ENCODE peak calls at places on chromosomes 7 and 10, in six cellular contexts. U is Panc1, B is breast epithelium, P is GM12878, C is GM23338, Q is HL-60. Y is an unnamed sample.
A peak's percentile ranks its signal among the peaks of the same experiment; 100 is the strongest.

GRCh38 chr7:12963435-12963834 is 276.0 kb downstream of the ARL4A start:
- DNase-seq in B (no peak), P (no peak), U (no peak), Q (no peak), C (no peak), Y (no peak)

GRCh38 chr7:155857141-155857540 is 44.9 kb upstream of the SHH start:
- DNase-seq in C (no peak), Q (no peak), P (no peak), B (peak; percentile 1), U (no peak), Y (peak; percentile 58)

GRCh38 chr7:112211348-112211907 is 4.9 kb downstream of the ZNF277 start:
- DNase-seq in B (no peak), C (no peak), U (no peak), Q (no peak), P (no peak), Y (no peak)

GRCh38 chr7:82562716-82563404 is 119.3 kb upstream of the CACNA2D1 start:
- DNase-seq in C (peak; percentile 14), B (no peak), U (peak; percentile 12), Q (no peak), P (no peak), Y (no peak)

GRCh38 chr10:35336921-35337741 is 822 bp downstream of the CCNY start:
- DNase-seq in P (no peak), U (no peak), C (peak; percentile 45), Q (peak; percentile 5), B (peak; percentile 31), Y (no peak)

GRCh38 chr7:39720586-39720985 is 97.2 kb downstream of the RALA start:
- DNase-seq in U (no peak), B (peak; percentile 88), C (peak; percentile 73), P (no peak), Q (no peak), Y (no peak)

GRCh38 chr10:128530301-128530700 is 404.1 kb upstream of the MKI67 start:
- DNase-seq in B (no peak), C (peak; percentile 46), U (peak; percentile 4), P (no peak), Q (no peak), Y (no peak)

GRCh38 chr7:11833431-11833830 is 1.4 kb upstream of the THSD7A start:
- DNase-seq in U (no peak), C (no peak), P (no peak), Q (peak; percentile 23), B (no peak), Y (no peak)

GRCh38 chr7:12630615-12630884 is 56.9 kb upstream of the ARL4A start:
- DNase-seq in B (no peak), Q (no peak), C (no peak), U (no peak), P (no peak), Y (no peak)

GRCh38 chr10:23461557-23461956 is 22.7 kb downstream of the OTUD1 start:
- DNase-seq in P (no peak), U (no peak), B (no peak), C (no peak), Q (no peak), Y (no peak)

GRCh38 chr10:23453465-23453864 is 14.6 kb downstream of the OTUD1 start:
- DNase-seq in P (no peak), Q (no peak), C (no peak), B (no peak), U (no peak), Y (no peak)

GRCh38 chr10:23457632-23458417 is 18.9 kb downstream of the OTUD1 start:
- DNase-seq in U (no peak), B (no peak), C (no peak), Q (no peak), P (no peak), Y (no peak)

DNA sequence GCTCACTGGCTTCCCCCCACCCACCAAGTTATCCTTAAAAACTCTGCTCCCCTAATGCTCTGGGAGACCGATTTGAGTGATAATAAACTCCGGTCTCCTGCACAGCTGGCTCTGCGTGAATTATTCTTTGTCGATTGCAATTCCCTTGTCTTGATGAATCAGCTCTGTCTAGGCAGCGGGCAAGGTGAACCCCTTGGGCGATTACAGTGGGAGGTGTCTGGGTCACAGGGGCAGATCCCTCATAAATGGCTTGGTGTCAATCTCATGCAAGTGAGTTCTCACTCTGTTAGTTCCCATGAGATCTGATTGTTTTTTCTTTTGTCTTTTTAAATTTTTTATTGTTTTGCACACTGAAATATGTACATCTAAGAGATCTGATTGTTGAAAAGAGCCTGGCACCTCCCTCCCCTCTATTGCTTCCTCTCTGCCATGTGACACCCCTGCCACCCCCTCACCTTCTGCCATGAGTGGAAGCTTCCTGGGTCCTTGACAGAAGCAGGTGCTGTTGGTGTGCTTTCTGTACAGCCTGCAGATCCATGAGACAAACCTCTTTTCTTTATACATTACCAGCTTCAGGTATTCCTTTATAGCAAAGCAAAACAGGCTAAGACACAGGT is 20.6 kb downstream of the OTUD1 start:
- DNase-seq in U (no peak), B (no peak), Q (no peak), P (no peak), C (no peak), Y (no peak)
- TF ChIP-seq POLR2AphosphoS5 in U (no peak), B (no peak), Q (no peak), P (no peak), C (no peak), Y (no peak)

DNA sequence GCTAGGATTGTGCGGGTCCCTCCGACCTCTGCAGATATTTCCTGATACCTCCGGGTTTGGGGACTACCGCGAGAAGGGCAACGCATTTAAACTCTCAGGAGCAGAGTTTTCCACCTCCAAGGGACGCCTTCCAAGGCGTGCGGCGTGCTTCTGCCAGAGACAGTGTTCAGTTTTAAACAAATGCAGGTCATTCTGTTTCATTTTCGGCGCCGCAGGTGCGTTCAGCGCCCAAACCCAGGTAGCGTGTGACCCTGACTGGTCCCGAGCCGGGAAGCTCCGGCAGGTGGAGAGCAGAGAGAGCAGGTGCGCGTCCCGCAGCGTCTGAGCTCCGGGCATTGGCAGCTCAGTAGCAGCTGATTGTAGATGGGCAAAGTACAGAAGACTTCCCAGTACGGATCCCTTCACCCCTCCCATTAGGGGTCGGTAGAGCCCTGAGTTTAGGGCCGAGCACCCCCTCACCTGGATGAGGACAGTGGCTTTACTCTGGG is 1.4 kb upstream of the CYP26A1 start:
- DNase-seq in Q (no peak), U (no peak), B (peak; percentile 16), P (no peak), C (peak; percentile 51), Y (no peak)
- H3K27me3 ChIP-seq in Q (peaks cover 87% of the 10 kb centered on the region), U (peaks cover 30% of the 10 kb centered on the region), B (no peaks in the 10 kb centered on the region), P (peaks cover 31% of the 10 kb centered on the region), C (peaks cover 100% of the 10 kb centered on the region), Y (peaks cover 10% of the 10 kb centered on the region)

DNA sequence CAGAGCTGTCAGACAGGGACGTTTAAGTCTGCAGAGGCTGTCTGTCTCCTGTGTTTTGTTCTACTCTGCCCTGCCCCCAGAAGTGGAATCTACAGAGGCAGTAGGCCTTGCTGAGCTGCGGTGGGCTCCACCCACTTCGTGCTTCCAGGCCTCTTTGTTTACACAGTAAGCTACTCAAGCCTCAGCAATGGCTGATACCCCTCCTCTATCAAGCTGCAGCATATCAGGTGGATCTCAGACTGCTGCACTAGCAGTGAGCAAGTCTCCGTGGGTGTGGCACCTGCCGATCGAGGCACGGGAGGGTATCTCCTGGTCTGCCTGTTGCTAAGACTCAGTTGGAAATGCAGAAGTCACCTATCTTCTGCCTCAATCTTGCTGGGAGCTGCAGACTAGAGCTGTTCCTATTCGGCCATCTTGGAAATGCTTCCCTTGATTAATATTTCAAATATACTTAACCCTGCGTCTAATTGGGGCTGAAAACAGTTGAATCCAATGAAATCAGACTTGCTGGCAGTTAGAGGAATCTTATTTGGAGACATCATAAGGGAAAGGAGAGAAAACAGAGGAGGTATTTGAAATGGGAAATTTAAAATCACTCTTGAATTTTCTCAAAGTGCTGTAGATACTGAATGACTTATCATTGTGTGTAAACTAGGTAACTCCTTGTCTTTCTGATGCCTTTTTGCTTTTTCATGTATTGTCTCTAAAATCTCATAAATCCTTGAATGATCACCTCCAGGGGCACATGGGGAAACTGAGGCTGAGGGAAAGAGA is 13.8 kb upstream of the CYP3A5 start:
- DNase-seq in Q (no peak), B (no peak), P (no peak), U (no peak), C (peak; percentile 77), Y (no peak)
- TF ChIP-seq POLR2AphosphoS5 in Q (no peak), B (no peak), P (no peak), U (no peak), C (no peak), Y (no peak)

GRCh38 chr10:119443970-119444660 is 98.4 kb downstream of the RGS10 start:
- DNase-seq in P (no peak), B (no peak), Q (no peak), U (no peak), C (no peak), Y (no peak)

GRCh38 chr10:119441921-119442757 is 100.4 kb downstream of the RGS10 start:
- DNase-seq in Q (no peak), P (no peak), B (no peak), C (no peak), U (no peak), Y (no peak)

GRCh38 chr10:119441151-119441821 is 101.2 kb downstream of the RGS10 start:
- DNase-seq in Q (no peak), U (no peak), P (no peak), C (no peak), B (peak; percentile 51), Y (no peak)

GRCh38 chr10:119443441-119443840 is 99.1 kb downstream of the RGS10 start:
- DNase-seq in Q (no peak), C (no peak), P (no peak), B (no peak), U (no peak), Y (no peak)

DNA sequence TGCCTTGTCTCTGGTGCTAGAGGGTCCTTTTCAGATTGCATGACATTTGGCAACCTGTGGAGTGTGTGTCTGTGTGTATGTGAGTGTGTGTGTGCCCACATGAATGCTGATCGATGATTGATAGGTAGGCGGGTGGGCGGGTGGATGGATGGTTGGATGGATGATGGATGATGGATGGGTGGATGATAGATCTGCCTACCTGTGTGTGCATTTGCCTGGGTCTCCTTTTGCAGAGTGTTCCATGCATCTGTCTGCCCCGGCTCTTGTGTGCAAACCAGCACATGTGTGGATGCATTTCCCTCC is 99.8 kb downstream of the RGS10 start:
- DNase-seq in C (no peak), Q (no peak), B (no peak), P (no peak), U (no peak), Y (no peak)
- H3K27me3 ChIP-seq in C (no peaks in the 10 kb centered on the region), Q (no peaks in the 10 kb centered on the region), B (no peaks in the 10 kb centered on the region), P (no peaks in the 10 kb centered on the region), U (no peaks in the 10 kb centered on the region), Y (no peaks in the 10 kb centered on the region)

Y was measured in vagina.